ENCODE peak calls at places on chromosomes 5 and 9, in eight cellular contexts. G, I, Y, P, A, V, U and W are unnamed samples.

GRCh38 chr5:43572357-43572756 is 15.5 kb upstream of the PAIP1 start:
- DNase-seq in V (no peak), U (no peak), Y (no peak), P (no peak), G (no peak), A (peak), I (no peak), W (no peak)

GRCh38 chr9:97528529-97529230 is 27.2 kb downstream of the TMOD1 start:
- DNase-seq in V (no peak), I (peak), G (peak), U (no peak), P (no peak), A (no peak), Y (peak), W (peak)

GRCh38 chr5:8013951-8014844 is 145.2 kb downstream of the MTRR start:
- DNase-seq in U (no peak), G (no peak), P (no peak), Y (no peak), I (no peak), A (no peak), V (no peak), W (no peak)

GRCh38 chr9:71984388-71985069 is 73.1 kb downstream of the C9orf85 start:
- DNase-seq in Y (no peak), P (no peak), G (peak), A (peak), V (peak), U (no peak), I (no peak), W (no peak)

GRCh38 chr9:75147638-75148037 is 59.3 kb downstream of the OSTF1 start:
- DNase-seq in U (no peak), V (no peak), P (no peak), I (no peak), Y (no peak), G (no peak), A (peak), W (no peak)

GRCh38 chr5:59712836-59713487 is 180.6 kb downstream of the PDE4D start:
- DNase-seq in I (no peak), U (no peak), P (peak), V (no peak), A (peak), G (no peak), Y (no peak), W (no peak)

GRCh38 chr9:82010711-82011110 is 22.1 kb downstream of the SPATA31D1 start:
- DNase-seq in G (peak), V (no peak), U (no peak), A (no peak), I (no peak), P (no peak), Y (no peak), W (no peak)

GRCh38 chr5:65866837-65867508 is 59.4 kb upstream of the ERBIN start:
- DNase-seq in G (no peak), A (no peak), P (no peak), V (no peak), Y (no peak), U (no peak), I (no peak), W (no peak)

GRCh38 chr5:76372320-76373054 is 30.6 kb upstream of the IQGAP2 start:
- DNase-seq in P (peak), U (no peak), G (peak), V (no peak), Y (no peak), A (peak), I (no peak), W (no peak)

GRCh38 chr5:96247097-96247675 is 185.9 kb downstream of the PCSK1 start:
- DNase-seq in I (no peak), A (peak), U (no peak), Y (no peak), V (no peak), P (no peak), G (peak), W (peak)

GRCh38 chr5:54902817-54903473 is 82.4 kb downstream of the ESM1 start:
- DNase-seq in Y (no peak), A (peak), P (no peak), I (no peak), V (no peak), G (no peak), U (no peak), W (no peak)

GRCh38 chr9:84670801-84671153 is 1.2 kb downstream of the NTRK2 start:
- DNase-seq in G (no peak), I (no peak), U (no peak), P (no peak), Y (no peak), V (no peak), A (no peak), W (no peak)
- H3K4me3 ChIP-seq in G (no peak), I (peak), U (peak), P (no peak), Y (peak), V (peak), A (peak), W (peak)

DNA sequence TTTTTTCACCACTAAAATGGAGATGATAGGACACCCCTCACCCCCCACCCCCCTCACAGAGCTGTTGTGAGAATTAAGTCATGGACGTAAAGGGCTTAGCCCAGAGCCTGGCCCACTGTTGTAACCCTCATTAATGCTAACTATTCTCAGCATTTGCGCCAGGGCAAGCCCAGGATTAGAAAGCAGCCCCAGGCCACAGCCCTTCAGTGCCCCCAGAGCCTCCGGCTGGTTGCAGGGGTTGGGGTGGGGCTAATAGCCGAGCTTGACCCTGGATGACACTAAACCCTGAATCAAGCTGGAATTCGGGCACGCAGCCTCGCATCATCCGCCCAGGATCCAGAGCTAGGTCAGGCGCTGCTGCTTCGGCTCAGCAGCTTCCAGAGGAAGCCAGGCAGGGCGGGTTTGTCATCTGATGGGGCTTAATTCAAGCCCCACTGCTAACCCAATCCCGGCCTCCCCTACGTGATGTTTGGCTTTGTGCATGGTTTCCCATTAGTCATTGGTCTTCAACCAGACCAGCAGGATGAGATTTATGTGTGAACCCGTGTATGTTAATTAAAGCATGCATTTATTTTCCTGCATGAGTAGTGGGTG is 1.2 kb upstream of the MEGF9 start:
- DNase-seq in P (peak), A (peak), G (peak), V (peak), Y (peak), I (no peak), U (peak), W (peak)
- H3K4me3 ChIP-seq in P (peak), A (no peak), G (no peak), V (peak), Y (peak), I (peak), U (peak), W (no peak)

GRCh38 chr5:181187500-181188213 is 17.3 kb downstream of the TRIM7 start:
- DNase-seq in U (peak), P (peak), G (peak), Y (no peak), V (peak), A (peak), I (peak), W (peak)
- H3K4me3 ChIP-seq in U (peak), P (peak), G (peak), Y (peak), V (peak), A (peak), I (peak), W (no peak)

GRCh38 chr9:113503131-113503541 is 39.6 kb downstream of the RGS3 start:
- DNase-seq in Y (no peak), P (no peak), U (no peak), I (no peak), G (no peak), A (no peak), V (no peak), W (no peak)
- H3K4me3 ChIP-seq in Y (no peak), P (no peak), U (no peak), I (peak), G (no peak), A (no peak), V (peak), W (no peak)

GRCh38 chr9:14271078-14271673 is 42.8 kb downstream of the NFIB start:
- DNase-seq in A (peak), P (peak), I (no peak), V (peak), G (peak), U (peak), Y (no peak), W (peak)
- H3K4me3 ChIP-seq in A (no peak), P (no peak), I (no peak), V (peak), G (no peak), U (no peak), Y (no peak), W (no peak)

GRCh38 chr5:370311-370958 is 48.9 kb downstream of the AHRR start:
- DNase-seq in I (peak), V (no peak), U (no peak), G (no peak), A (no peak), P (no peak), Y (no peak), W (no peak)
- H3K4me3 ChIP-seq in I (no peak), V (no peak), U (no peak), G (no peak), A (no peak), P (no peak), Y (no peak), W (no peak)

GRCh38 chr5:141638771-141639170 is 2.0 kb downstream of the RELL2 start:
- DNase-seq in Y (no peak), U (no peak), I (no peak), V (no peak), P (no peak), A (no peak), G (no peak), W (no peak)
- H3K4me3 ChIP-seq in Y (no peak), U (no peak), I (no peak), V (no peak), P (no peak), A (no peak), G (no peak), W (no peak)

GRCh38 chr5:58674711-58675110 is 91.8 kb downstream of the RAB3C start:
- DNase-seq in V (no peak), U (no peak), I (no peak), P (no peak), Y (no peak), A (no peak), G (peak), W (no peak)
- H3K4me3 ChIP-seq in V (no peak), U (no peak), I (no peak), P (no peak), Y (no peak), A (no peak), G (no peak), W (no peak)

DNA sequence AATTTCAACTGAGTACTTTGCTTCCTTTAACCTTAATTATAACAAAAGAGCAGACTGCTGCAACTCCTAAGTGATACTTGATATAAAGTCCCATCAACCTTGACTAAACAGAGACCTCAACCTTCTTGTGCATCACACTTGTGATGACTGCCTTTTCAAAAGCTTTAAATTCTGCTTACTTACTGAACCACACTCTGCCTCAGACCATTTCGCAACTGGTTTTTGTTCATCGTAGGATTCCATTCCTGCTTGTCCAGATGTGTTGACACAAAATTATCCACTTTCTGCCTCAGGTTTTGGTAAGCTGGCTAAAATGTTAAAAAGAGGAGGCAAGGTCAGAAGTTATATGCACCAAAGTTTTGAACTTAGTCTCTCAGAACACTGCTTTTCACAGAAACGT is 3.5 kb downstream of the BOD1 start:
- DNase-seq in G (peak), A (peak), I (no peak), U (no peak), V (no peak), P (no peak), Y (no peak), W (no peak)
- H3K4me3 ChIP-seq in G (no peak), A (no peak), I (no peak), U (no peak), V (no peak), P (no peak), Y (no peak), W (no peak)